ENCODE peak calls at places on chromosomes 3 and 15, in ten cellular contexts. Y is HFF-Myc, P is mesothelial cell of epicardium, U is omental fat pad, Z is neural progenitor cell, S is CD14-positive monocyte, O is astrocyte, R is MM.1S, Q is ascending aorta, X is brain microvascular endothelial cell. G is an unnamed sample.
A peak's percentile ranks its signal among the peaks of the same experiment; 100 is the strongest.

GRCh38 chr3:188581791-188582190 is 427.8 kb downstream of the LPP start:
- DNase-seq in Y (no peak), P (no peak), U (no peak), Z (no peak), S (no peak), O (no peak), R (no peak), Q (no peak), X (no peak), G (no peak)

GRCh38 chr3:44104043-44104442 is 137.6 kb upstream of the TOPAZ1 start:
- DNase-seq in Y (no peak), P (no peak), U (no peak), Z (no peak), S (no peak), O (no peak), R (no peak), Q (no peak), X (no peak), G (no peak)

GRCh38 chr3:138078901-138079344 is 36.5 kb downstream of the DZIP1L start:
- DNase-seq in Y (peak; percentile 65), P (no peak), U (no peak), Z (no peak), S (peak; percentile 67), O (peak; percentile 96), R (no peak), Q (no peak), X (peak; percentile 98), G (no peak)

GRCh38 chr15:92074646-92075045 is 221.1 kb downstream of the SLCO3A1 start:
- DNase-seq in Y (no peak), P (no peak), U (no peak), Z (no peak), S (no peak), O (peak; percentile 40), R (no peak), Q (peak; percentile 76), X (no peak), G (no peak)

GRCh38 chr15:42737529-42738328 is 801 bp upstream of the CDAN1 start:
- DNase-seq in Y (no peak), P (no peak), U (no peak), Z (no peak), S (no peak), O (no peak), R (peak; percentile 30), Q (no peak), X (no peak), G (no peak)

GRCh38 chr15:70327328-70328136 is 229.8 kb upstream of the TLE3 start:
- DNase-seq in Y (peak; percentile 48), P (peak; percentile 29), U (no peak), Z (no peak), S (no peak), O (peak; percentile 96), R (peak; percentile 27), Q (no peak), X (peak; percentile 65), G (no peak)

GRCh38 chr3:16511561-16512434 is 1.7 kb downstream of the RFTN1 start:
- DNase-seq in Y (no peak), P (no peak), U (peak; percentile 34), Z (peak; percentile 20), S (peak; percentile 75), O (peak; percentile 89), R (no peak), Q (peak; percentile 91), X (peak; percentile 89), G (peak; percentile 66)

GRCh38 chr3:25592510-25592968 is 72.2 kb downstream of the TOP2B start:
- DNase-seq in Y (no peak), P (no peak), U (no peak), Z (peak; percentile 43), S (no peak), O (peak; percentile 75), R (no peak), Q (peak; percentile 78), X (peak; percentile 90), G (no peak)

GRCh38 chr3:170431054-170431453 is 12.4 kb downstream of the CLDN11 start:
- DNase-seq in Y (no peak), P (no peak), U (no peak), Z (no peak), S (no peak), O (no peak), R (no peak), Q (no peak), X (no peak), G (no peak)
- TF ChIP-seq CTCF in Y (peak; percentile 17), P (no peak), U (no peak), Z (peak; percentile 16), S (no peak), O (no peak), R (no peak), Q (no peak), X (peak; percentile 46), G (no peak)

GRCh38 chr3:33642806-33643205 is 75.2 kb downstream of the CLASP2 start:
- DNase-seq in Y (no peak), P (no peak), U (no peak), Z (no peak), S (no peak), O (no peak), R (no peak), Q (no peak), X (no peak), G (no peak)

GRCh38 chr3:33637482-33637881 is 80.6 kb downstream of the CLASP2 start:
- DNase-seq in Y (no peak), P (no peak), U (no peak), Z (no peak), S (no peak), O (no peak), R (no peak), Q (no peak), X (no peak), G (no peak)

GRCh38 chr3:33636125-33636855 is 81.8 kb downstream of the CLASP2 start:
- DNase-seq in Y (peak; percentile 51), P (no peak), U (no peak), Z (peak; percentile 72), S (no peak), O (peak; percentile 59), R (peak; percentile 62), Q (no peak), X (peak; percentile 64), G (no peak)

GRCh38 chr3:33644598-33644997 is 73.5 kb downstream of the CLASP2 start:
- DNase-seq in Y (no peak), P (no peak), U (no peak), Z (no peak), S (no peak), O (no peak), R (no peak), Q (no peak), X (no peak), G (no peak)

GRCh38 chr3:33639889-33640288 is 78.2 kb downstream of the CLASP2 start:
- DNase-seq in Y (no peak), P (no peak), U (no peak), Z (no peak), S (no peak), O (no peak), R (no peak), Q (no peak), X (no peak), G (no peak)
- TF ChIP-seq CTCF in Y (no peak), P (no peak), U (no peak), Z (no peak), S (no peak), O (no peak), R (no peak), Q (no peak), X (no peak), G (no peak)

GRCh38 chr3:173875790-173876189 is 478.2 kb downstream of the NLGN1 start:
- DNase-seq in Y (no peak), P (no peak), U (no peak), Z (no peak), S (no peak), O (no peak), R (no peak), Q (no peak), X (no peak), G (no peak)

GRCh38 chr3:173870976-173871375 is 473.4 kb downstream of the NLGN1 start:
- DNase-seq in Y (no peak), P (no peak), U (no peak), Z (no peak), S (no peak), O (no peak), R (no peak), Q (no peak), X (no peak), G (no peak)

DNA sequence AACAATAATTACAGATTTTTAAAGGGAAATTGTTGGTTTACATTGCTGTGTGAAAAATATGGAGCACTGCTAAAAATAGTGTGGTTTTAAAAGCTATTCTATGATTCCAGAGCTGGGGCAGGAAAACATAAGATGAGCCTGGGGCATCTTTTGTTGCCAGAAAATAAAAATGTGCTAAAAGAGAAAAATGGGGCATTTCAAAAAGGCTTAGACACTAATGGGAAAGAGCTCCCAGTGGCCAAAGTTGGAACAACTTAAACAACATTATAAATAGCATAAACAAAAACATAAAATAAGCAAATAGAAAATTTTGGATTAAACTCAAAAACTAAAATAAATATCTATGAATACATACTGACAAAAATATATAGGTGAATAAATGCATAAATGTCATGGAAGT is 478.9 kb downstream of the NLGN1 start:
- DNase-seq in Y (no peak), P (no peak), U (no peak), Z (no peak), S (no peak), O (no peak), R (no peak), Q (no peak), X (no peak), G (no peak)
- TF ChIP-seq CTCF in Y (no peak), P (peak; percentile 67), U (no peak), Z (peak; percentile 40), S (no peak), O (peak; percentile 19), R (peak; percentile 34), Q (no peak), X (peak; percentile 43), G (no peak)

GRCh38 chr3:122572940-122573412 is 4.5 kb upstream of the PARP15 start:
- DNase-seq in Y (peak; percentile 40), P (no peak), U (no peak), Z (peak; percentile 11), S (peak; percentile 70), O (peak; percentile 3), R (no peak), Q (no peak), X (no peak), G (peak; percentile 41)
- TF ChIP-seq CTCF in Y (no peak), P (no peak), U (no peak), Z (no peak), S (no peak), O (no peak), R (no peak), Q (no peak), X (no peak), G (no peak)

GRCh38 chr3:126703512-126704493 is at the start of gene CHCHD6:
- DNase-seq in Y (peak; percentile 90), P (peak; percentile 97), U (peak; percentile 91), Z (peak; percentile 99), S (peak; percentile 87), O (peak; percentile 91), R (peak; percentile 99), Q (peak; percentile 97), X (peak; percentile 92), G (peak; percentile 91)
- TF ChIP-seq CTCF in Y (peak; percentile 25), P (no peak), U (no peak), Z (peak; percentile 30), S (no peak), O (peak; percentile 7), R (peak; percentile 38), Q (no peak), X (peak; percentile 43), G (no peak)

GRCh38 chr3:13416002-13416793 is 3.9 kb downstream of the NUP210 start:
- DNase-seq in Y (no peak), P (no peak), U (no peak), Z (peak; percentile 41), S (no peak), O (no peak), R (no peak), Q (no peak), X (no peak), G (no peak)
- TF ChIP-seq CTCF in Y (peak; percentile 20), P (no peak), U (no peak), Z (peak; percentile 58), S (peak; percentile 17), O (no peak), R (peak; percentile 43), Q (no peak), X (peak; percentile 24), G (no peak)

GRCh38 chr3:143327388-143327787 is 207.8 kb downstream of the CHST2 start:
- DNase-seq in Y (peak; percentile 72), P (no peak), U (no peak), Z (no peak), S (no peak), O (no peak), R (no peak), Q (no peak), X (no peak), G (no peak)
- TF ChIP-seq CTCF in Y (peak; percentile 17), P (no peak), U (no peak), Z (no peak), S (peak; percentile 17), O (peak; percentile 18), R (no peak), Q (no peak), X (peak; percentile 17), G (no peak)